ENCODE peak calls at places on chromosomes 7 and 10, in seven cellular contexts. U is stimulated activated CD4-positive, alpha-beta T cell treated with anti-CD3 and anti-CD28 coated beads, Interleukin-4, amount 100 ng/mL, for 24 hours; H is activated CD4-positive, alpha-beta T cell treated with anti-CD3 and anti-CD28 coated beads, Interleukin-2, amount 10 ng/mL, durations not matched to agents 7 days and 5 days; J is progenitor cell of endocrine pancreas; O is T-helper 2 cell; M is nephron progenitor cell; V is hepatic stellate cell. P is an unnamed sample.

GRCh38 chr7:24665564-24666294 is 91.5 kb downstream of the GSDME start:
- DNase-seq in J (peak), U (peak), H (peak), V (peak), M (peak), O (peak), P (peak)

GRCh38 chr10:30359373-30360206 is 10.5 kb upstream of the MTPAP start:
- DNase-seq in V (peak), J (peak), U (peak), M (peak), O (peak), H (peak), P (no peak)

GRCh38 chr10:123380491-123381085 is 226.4 kb downstream of the BUB3 start:
- DNase-seq in O (no peak), J (no peak), V (no peak), M (no peak), H (no peak), U (no peak), P (no peak)

GRCh38 chr10:13587367-13587766 is 602 bp downstream of the PRPF18 start:
- DNase-seq in H (peak), O (peak), J (no peak), V (no peak), M (peak), U (no peak), P (no peak)

GRCh38 chr10:6119423-6119822 is 30.6 kb downstream of the RBM17 start:
- DNase-seq in V (no peak), U (no peak), J (no peak), O (no peak), M (no peak), H (no peak), P (no peak)

GRCh38 chr7:106610996-106611886 is 49.7 kb downstream of the CCDC71L start:
- DNase-seq in J (no peak), O (no peak), H (no peak), V (no peak), U (no peak), M (no peak), P (no peak)

GRCh38 chr10:26216949-26217395 is 398 bp downstream of the GAD2 start:
- DNase-seq in J (no peak), H (no peak), O (no peak), V (no peak), U (no peak), M (no peak), P (no peak)

GRCh38 chr7:151130741-151131157 is 36.7 kb downstream of the GBX1 start:
- DNase-seq in U (no peak), O (no peak), V (no peak), H (no peak), J (no peak), M (no peak), P (no peak)